ENCODE peak calls at places on chromosomes 11 and 22, in eight cellular contexts. P, J, B, C, N, Z, K and O are unnamed samples.

GRCh38 chr11:100777118-100777517 is 90.0 kb downstream of the ARHGAP42 start:
- DNase-seq in K (no peak), J (no peak), N (no peak), Z (no peak), C (peak), B (no peak), P (no peak), O (peak)

GRCh38 chr11:74171630-74172465 is 759 bp downstream of the PPME1 start:
- DNase-seq in P (no peak), N (no peak), B (no peak), Z (no peak), J (peak), C (peak), K (no peak), O (no peak)

GRCh38 chr22:45678961-45679912 is 7.6 kb downstream of the ATXN10 start:
- DNase-seq in C (peak), J (peak), Z (no peak), P (no peak), K (no peak), B (no peak), N (no peak), O (peak)

GRCh38 chr22:50340157-50340879 is 2.8 kb upstream of the PPP6R2 start:
- DNase-seq in P (no peak), C (peak), J (no peak), K (no peak), Z (no peak), N (no peak), B (no peak), O (no peak)

GRCh38 chr11:122146475-122146874 is 30.5 kb upstream of the BLID start:
- DNase-seq in Z (no peak), P (no peak), N (no peak), K (no peak), J (no peak), C (peak), B (no peak), O (peak)

GRCh38 chr22:25023879-25024278 is 71.4 kb downstream of the KIAA1671 start:
- DNase-seq in K (no peak), C (no peak), P (no peak), Z (peak), B (no peak), N (no peak), J (peak), O (no peak)

GRCh38 chr11:2581931-2582435 is 117.8 kb downstream of the KCNQ1OT1 start:
- DNase-seq in B (peak), N (no peak), K (no peak), J (no peak), Z (no peak), P (no peak), C (no peak), O (no peak)

GRCh38 chr22:44532466-44533025 is 34.5 kb upstream of the RTL6 start:
- DNase-seq in K (no peak), C (no peak), P (no peak), J (no peak), N (no peak), Z (no peak), B (no peak), O (no peak)

GRCh38 chr22:26471522-26471921 is 12.1 kb downstream of the HPS4 start:
- DNase-seq in P (no peak), B (no peak), N (peak), C (peak), J (peak), K (no peak), Z (no peak), O (peak)

GRCh38 chr11:95392644-95393043 is 161.6 kb upstream of the SESN3 start:
- DNase-seq in K (no peak), B (no peak), Z (no peak), J (no peak), C (no peak), N (no peak), P (no peak), O (no peak)

GRCh38 chr22:46418827-46419226 is 83.3 kb downstream of the TRMU start:
- DNase-seq in K (no peak), Z (no peak), P (no peak), J (no peak), N (no peak), C (no peak), B (no peak), O (no peak)

GRCh38 chr22:46737105-46737975 is 712 bp downstream of the CERK start:
- DNase-seq in B (peak), J (peak), C (no peak), P (peak), Z (no peak), K (peak), N (no peak), O (peak)

GRCh38 chr11:5081405-5081804 is 12.0 kb downstream of the OR52E1 start:
- DNase-seq in Z (no peak), J (no peak), P (no peak), N (no peak), C (no peak), B (no peak), K (no peak), O (no peak)

GRCh38 chr22:23518381-23519187 is 61.5 kb downstream of the IGLL1 start:
- DNase-seq in P (no peak), C (no peak), N (no peak), K (no peak), Z (no peak), J (no peak), B (no peak), O (no peak)

GRCh38 chr11:68933605-68934320 is 30.1 kb downstream of the IGHMBP2 start:
- DNase-seq in N (no peak), J (no peak), B (no peak), P (no peak), C (no peak), K (no peak), Z (no peak), O (no peak)

GRCh38 chr22:20226760-20227350 is 41.3 kb downstream of the RTN4R start:
- DNase-seq in N (no peak), Z (no peak), J (no peak), P (no peak), B (no peak), K (no peak), C (no peak), O (no peak)

GRCh38 chr11:85029964-85030363 is 597.2 kb downstream of the DLG2 start:
- DNase-seq in B (no peak), K (no peak), N (no peak), P (no peak), J (peak), Z (no peak), C (no peak), O (peak)

GRCh38 chr11:8263109-8263768 is 439 bp downstream of the LMO1 start:
- DNase-seq in B (no peak), J (peak), Z (no peak), N (no peak), K (no peak), C (no peak), P (no peak), O (no peak)